ENCODE peak calls at places on chromosomes 6 and 20, in six cellular contexts. C, J, N, W, M and L are unnamed samples.

GRCh38 chr20:7358670-7359069 is 581.6 kb downstream of the HAO1 start:
- DNase-seq in M (no peak), C (no peak), N (no peak), J (no peak), W (no peak), L (no peak)

GRCh38 chr20:20720158-20720557 is 7.7 kb upstream of the RALGAPA2 start:
- DNase-seq in J (no peak), M (no peak), N (no peak), C (no peak), W (no peak), L (no peak)

GRCh38 chr20:54144847-54145246 is 28.9 kb downstream of the CYP24A1 start:
- DNase-seq in M (no peak), N (no peak), J (no peak), C (no peak), W (no peak), L (no peak)

GRCh38 chr6:17962436-17963031 is 24.9 kb downstream of the KIF13A start:
- DNase-seq in J (no peak), M (no peak), C (no peak), N (no peak), W (no peak), L (no peak)

GRCh38 chr6:110495949-110496348 is 19.5 kb upstream of the SLC22A16 start:
- DNase-seq in M (no peak), W (no peak), C (no peak), J (no peak), N (no peak), L (no peak)

GRCh38 chr6:155026366-155027045 is 31.4 kb downstream of the TIAM2 start:
- DNase-seq in N (no peak), W (no peak), M (no peak), C (no peak), J (no peak), L (no peak)

GRCh38 chr6:11851405-11851804 is 72.8 kb upstream of the ADTRP start:
- DNase-seq in J (no peak), W (no peak), M (no peak), N (no peak), C (no peak), L (no peak)

GRCh38 chr20:48156521-48156920 is 371.2 kb upstream of the SULF2 start:
- DNase-seq in W (no peak), C (no peak), N (no peak), J (no peak), M (no peak), L (no peak)

GRCh38 chr6:142013286-142013685 is 119.4 kb upstream of the GJE1 start:
- DNase-seq in N (no peak), W (no peak), M (no peak), C (no peak), J (no peak), L (no peak)

GRCh38 chr6:112007805-112008204 is 46.1 kb upstream of the CCN6 start:
- DNase-seq in W (no peak), C (no peak), N (peak), J (no peak), M (no peak), L (no peak)

GRCh38 chr6:111101987-111102386 is 14.7 kb downstream of the SLC16A10 start:
- DNase-seq in M (no peak), N (no peak), C (no peak), J (no peak), W (no peak), L (no peak)

GRCh38 chr6:112600168-112600567 is 253.0 kb downstream of the RFPL4B start:
- DNase-seq in J (no peak), M (no peak), W (no peak), C (no peak), N (no peak), L (no peak)

GRCh38 chr6:93424303-93425064 is 5.1 kb upstream of the EPHA7 start:
- DNase-seq in N (no peak), M (no peak), W (no peak), C (no peak), J (peak), L (no peak)

GRCh38 chr6:87407531-87407895 is 259 bp upstream of the CFAP206 start:
- DNase-seq in J (peak), N (peak), M (no peak), W (no peak), C (no peak), L (peak)

GRCh38 chr20:54048489-54048888 is 21.9 kb downstream of the BCAS1 start:
- DNase-seq in N (no peak), W (no peak), C (no peak), J (no peak), M (no peak), L (no peak)

GRCh38 chr6:152259234-152259633 is 377.9 kb downstream of the SYNE1 start:
- DNase-seq in M (no peak), N (no peak), J (no peak), W (no peak), C (no peak), L (no peak)

GRCh38 chr20:51306521-51307358 is 235.8 kb downstream of the NFATC2 start:
- DNase-seq in M (peak), N (peak), J (peak), W (peak), C (peak), L (peak)

GRCh38 chr20:33013701-33014326 is 6.3 kb downstream of the BPIFB2 start:
- DNase-seq in M (no peak), C (no peak), J (no peak), N (no peak), W (no peak), L (no peak)

GRCh38 chr20:58892126-58892931 is 39.8 kb downstream of the GNAS start:
- DNase-seq in N (peak), J (peak), C (peak), W (peak), M (peak), L (peak)

GRCh38 chr6:149293244-149293643 is 24.3 kb upstream of the TAB2 start:
- DNase-seq in M (no peak), W (no peak), J (no peak), N (no peak), C (no peak), L (no peak)

GRCh38 chr20:48750941-48751620 is 76.7 kb downstream of the PREX1 start:
- DNase-seq in M (peak), J (no peak), W (no peak), C (no peak), N (peak), L (no peak)

GRCh38 chr20:59316911-59317310 is 16.5 kb downstream of the EDN3 start:
- DNase-seq in N (no peak), J (no peak), W (no peak), C (no peak), M (no peak), L (no peak)

GRCh38 chr20:63522091-63522868 is 1.7 kb downstream of the PPDPF start:
- DNase-seq in M (peak), W (peak), C (no peak), J (no peak), N (no peak), L (no peak)

GRCh38 chr20:6765469-6766058 is 1.9 kb upstream of the BMP2 start:
- DNase-seq in J (peak), W (no peak), M (no peak), N (no peak), C (no peak), L (no peak)

GRCh38 chr6:163948250-163948649 is 533.7 kb downstream of the QKI start:
- DNase-seq in J (no peak), M (no peak), N (no peak), C (no peak), W (no peak), L (no peak)

GRCh38 chr6:14128017-14128416 is 10.4 kb downstream of the CD83 start:
- DNase-seq in M (no peak), J (no peak), C (no peak), N (no peak), W (no peak), L (no peak)

GRCh38 chr6:84280030-84280429 is 52.6 kb upstream of the CEP162 start:
- DNase-seq in N (no peak), W (no peak), J (no peak), C (no peak), M (no peak), L (no peak)

GRCh38 chr20:25470045-25470444 is 62.6 kb downstream of the GINS1 start:
- DNase-seq in N (no peak), C (no peak), M (no peak), J (peak), W (no peak), L (no peak)

GRCh38 chr20:17722493-17723300 is 22.9 kb downstream of the BANF2 start:
- DNase-seq in J (no peak), W (peak), M (no peak), C (no peak), N (no peak), L (no peak)

GRCh38 chr20:63074182-63074581 is 67.4 kb upstream of the BHLHE23 start:
- DNase-seq in W (peak), C (no peak), N (no peak), M (peak), J (no peak), L (peak)

GRCh38 chr6:140500864-140501263 is 1126.4 kb upstream of the CITED2 start:
- DNase-seq in W (no peak), N (no peak), M (no peak), C (no peak), J (no peak), L (no peak)

GRCh38 chr6:5457036-5457435 is 195.7 kb downstream of the FARS2 start:
- DNase-seq in M (peak), J (no peak), C (no peak), N (no peak), W (peak), L (no peak)
- H3K27ac ChIP-seq in M (peak), J (no peak), C (no peak), N (no peak), W (no peak), L (peak)

GRCh38 chr6:37051138-37052026 is 45.9 kb downstream of the FGD2 start:
- DNase-seq in M (peak), W (peak), N (peak), C (peak), J (peak), L (peak)
- H3K27ac ChIP-seq in M (peak), W (no peak), N (peak), C (no peak), J (no peak), L (no peak)

DNA sequence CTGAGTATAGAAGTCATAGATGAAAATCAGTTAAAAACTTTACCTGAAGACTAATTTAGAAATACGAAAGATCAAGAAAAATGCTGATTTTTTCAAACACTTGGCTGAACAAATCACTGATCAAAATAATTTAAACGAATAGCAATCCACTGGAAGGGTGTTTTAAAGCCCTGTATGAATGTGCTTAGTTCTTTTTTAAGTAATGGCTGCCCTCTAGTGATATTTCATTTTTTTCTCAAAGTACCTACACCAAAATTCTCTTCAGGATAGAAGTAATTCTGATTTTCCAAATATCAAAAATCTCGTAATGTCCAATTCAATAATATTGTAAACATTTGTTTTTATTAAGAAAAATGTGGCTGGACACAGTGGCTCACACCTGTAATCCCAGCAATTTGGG is 32.5 kb downstream of the AKAP7 start:
- DNase-seq in M (no peak), J (no peak), N (no peak), C (no peak), W (no peak), L (no peak)
- H3K27ac ChIP-seq in M (no peak), J (no peak), N (no peak), C (no peak), W (no peak), L (no peak)

DNA sequence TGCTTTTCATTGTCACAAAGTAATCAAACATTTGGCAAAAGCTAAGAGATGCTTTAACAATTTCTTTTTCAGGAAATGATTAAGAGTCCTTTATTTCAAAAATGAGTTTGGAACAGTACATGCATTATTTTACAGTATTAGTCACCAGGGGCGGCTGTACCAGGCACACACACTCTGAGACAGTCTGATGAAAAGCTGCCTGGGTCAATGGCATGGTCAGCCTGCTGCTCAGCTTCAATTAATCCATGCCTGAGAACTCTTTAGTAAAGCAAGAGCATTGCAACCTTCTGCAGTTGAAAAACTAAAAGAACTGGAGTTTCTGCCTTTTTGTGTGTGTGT is 105.5 kb downstream of the TULP4 start:
- DNase-seq in N (no peak), M (no peak), C (no peak), J (no peak), W (no peak), L (no peak)
- H3K27ac ChIP-seq in N (no peak), M (no peak), C (no peak), J (no peak), W (no peak), L (no peak)

DNA sequence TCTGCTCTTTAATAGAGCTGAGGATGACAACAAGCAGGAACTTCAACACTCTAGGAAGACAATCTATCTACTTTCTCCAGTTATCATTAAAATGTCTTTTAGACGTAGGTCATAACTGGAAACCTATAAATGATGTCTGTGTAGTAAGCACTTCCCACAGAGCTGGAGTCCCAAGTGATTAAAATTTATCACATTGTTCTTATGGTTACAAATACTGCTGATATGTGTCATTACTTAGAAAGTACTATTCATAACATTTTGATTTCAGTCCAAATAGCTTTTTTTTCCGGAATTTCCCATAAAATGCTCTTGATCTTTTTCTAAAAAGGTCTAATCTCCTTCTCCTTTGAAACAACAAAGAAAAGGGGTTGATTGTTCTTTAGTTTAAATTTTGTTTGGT is 132.9 kb upstream of the TCF21 start:
- DNase-seq in J (no peak), M (no peak), C (no peak), W (no peak), N (no peak), L (no peak)
- H3K27ac ChIP-seq in J (no peak), M (no peak), C (no peak), W (no peak), N (no peak), L (no peak)

GRCh38 chr6:150565945-150566344 is 33.7 kb upstream of the PLEKHG1 start:
- DNase-seq in J (no peak), N (no peak), M (no peak), W (no peak), C (no peak), L (no peak)
- H3K27ac ChIP-seq in J (no peak), N (no peak), M (no peak), W (no peak), C (no peak), L (no peak)

GRCh38 chr6:136252441-136252840 is 2.3 kb upstream of the MTFR2 start:
- DNase-seq in M (no peak), N (no peak), J (no peak), C (no peak), W (no peak), L (no peak)

GRCh38 chr6:136249336-136249735 is 775 bp downstream of the MTFR2 start:
- DNase-seq in C (no peak), J (peak), N (no peak), W (no peak), M (no peak), L (no peak)

GRCh38 chr6:136250686-136251008 is 536 bp upstream of the MTFR2 start:
- DNase-seq in N (no peak), C (no peak), M (no peak), J (no peak), W (no peak), L (no peak)

GRCh38 chr6:136249811-136250685 is at the start of gene MTFR2:
- DNase-seq in C (peak), J (peak), M (peak), W (peak), N (peak), L (peak)

DNA sequence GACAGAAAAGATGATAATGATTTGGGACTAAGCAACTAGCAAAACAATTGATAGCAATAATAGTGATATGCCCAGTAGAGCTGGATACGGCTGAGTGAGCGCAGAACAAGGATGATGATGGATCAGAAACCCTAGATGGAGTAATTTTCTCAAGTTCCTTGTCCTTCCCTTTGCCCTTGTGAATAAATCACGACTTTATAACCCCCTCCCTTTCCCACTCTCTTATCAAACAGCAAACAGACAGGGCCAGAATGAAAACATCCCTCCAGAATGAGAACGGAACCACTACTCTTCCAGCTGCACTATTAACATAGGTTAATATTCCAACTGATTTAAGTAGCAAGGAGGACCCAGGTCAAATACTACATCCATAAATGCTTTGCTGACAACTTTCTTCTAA is 1.3 kb upstream of the MTFR2 start:
- DNase-seq in C (no peak), W (no peak), M (no peak), J (no peak), N (no peak), L (no peak)
- H3K27ac ChIP-seq in C (no peak), W (no peak), M (no peak), J (peak), N (no peak), L (no peak)

DNA sequence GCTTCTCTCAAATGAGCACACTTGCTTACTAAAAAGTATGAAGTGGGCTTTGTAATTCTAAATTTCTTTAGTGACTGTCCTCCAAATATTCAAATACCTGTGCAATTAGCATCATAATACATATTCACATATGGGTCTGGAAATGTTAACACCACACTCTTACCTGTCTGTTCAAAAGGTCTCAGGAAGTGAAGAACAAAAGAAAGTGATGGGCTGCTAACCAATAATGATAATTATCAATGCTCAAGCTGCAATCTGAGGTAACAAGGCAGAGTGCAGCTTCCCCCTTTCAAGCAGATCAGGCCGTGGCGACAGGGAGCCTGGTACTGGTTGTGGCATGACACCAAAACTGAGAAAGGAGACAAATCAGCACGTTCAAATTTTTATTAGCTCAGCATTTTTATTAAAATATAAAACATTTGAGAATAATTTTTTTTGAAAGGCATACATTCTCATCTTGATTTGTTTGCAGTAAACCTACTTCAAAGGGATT is 1044.7 kb upstream of the EPHA7 start:
- DNase-seq in M (no peak), C (no peak), N (no peak), J (no peak), W (no peak), L (no peak)
- H3K27ac ChIP-seq in M (no peak), C (no peak), N (no peak), J (no peak), W (no peak), L (no peak)

GRCh38 chr6:38715016-38715809 is at the start of gene DNAH8:
- DNase-seq in W (no peak), M (no peak), N (no peak), J (peak), C (no peak), L (no peak)

GRCh38 chr6:38708483-38708882 is 5.5 kb upstream of the GLO1 start:
- DNase-seq in W (no peak), J (peak), M (no peak), C (no peak), N (no peak), L (no peak)

GRCh38 chr6:38714239-38715015 is 684 bp upstream of the DNAH8 start:
- DNase-seq in M (no peak), N (no peak), W (no peak), C (no peak), J (peak), L (no peak)

GRCh38 chr6:38716825-38717224 is 1.7 kb downstream of the DNAH8 start:
- DNase-seq in C (no peak), M (no peak), J (no peak), N (no peak), W (no peak), L (no peak)

GRCh38 chr6:38713812-38714211 is 1.3 kb upstream of the DNAH8 start:
- DNase-seq in M (no peak), C (no peak), W (no peak), N (no peak), J (peak), L (no peak)
- H3K27ac ChIP-seq in M (no peak), C (no peak), W (no peak), N (no peak), J (no peak), L (no peak)